ENCODE peak calls at places on chromosomes 3 and 15, in six cellular contexts. One of them, this sample, is unnamed.

GRCh38 chr3:86047329-86047625 is 943.7 kb downstream of the VGLL3 start:
- DNase-seq in H9: no peak
- DNase-seq in heart right ventricle: no peak
- DNase-seq in type B pancreatic cell: no peak
- DNase-seq in fibroblast of mammary gland: no peak
- DNase-seq in astrocyte of the spinal cord: no peak
- DNase-seq in this sample: no peak

GRCh38 chr15:52668133-52668532 is 11.1 kb downstream of the ATOSA start:
- DNase-seq in H9: no peak
- DNase-seq in heart right ventricle: no peak
- DNase-seq in type B pancreatic cell: no peak
- DNase-seq in fibroblast of mammary gland: no peak
- DNase-seq in astrocyte of the spinal cord: peak; percentile 37
- DNase-seq in this sample: no peak

GRCh38 chr15:83061680-83062079 is 5.4 kb downstream of the BTBD1 start:
- DNase-seq in H9: no peak
- DNase-seq in heart right ventricle: no peak
- DNase-seq in type B pancreatic cell: no peak
- DNase-seq in fibroblast of mammary gland: no peak
- DNase-seq in astrocyte of the spinal cord: peak; percentile 39
- DNase-seq in this sample: no peak

GRCh38 chr3:102018544-102018943 is 169.2 kb downstream of the NFKBIZ start:
- DNase-seq in H9: no peak
- DNase-seq in heart right ventricle: no peak
- DNase-seq in type B pancreatic cell: no peak
- DNase-seq in fibroblast of mammary gland: no peak
- DNase-seq in astrocyte of the spinal cord: no peak
- DNase-seq in this sample: no peak

GRCh38 chr3:146581080-146581601 is 24.0 kb downstream of the PLSCR5 start:
- DNase-seq in H9: no peak
- DNase-seq in heart right ventricle: no peak
- DNase-seq in type B pancreatic cell: no peak
- DNase-seq in fibroblast of mammary gland: no peak
- DNase-seq in astrocyte of the spinal cord: no peak
- DNase-seq in this sample: no peak

GRCh38 chr3:95389725-95390313 is 1327.0 kb downstream of the NSUN3 start:
- DNase-seq in H9: no peak
- DNase-seq in heart right ventricle: no peak
- DNase-seq in type B pancreatic cell: no peak
- DNase-seq in fibroblast of mammary gland: no peak
- DNase-seq in astrocyte of the spinal cord: no peak
- DNase-seq in this sample: no peak

GRCh38 chr3:187994221-187995085 is 159.5 kb upstream of the LPP start:
- DNase-seq in H9: no peak
- DNase-seq in heart right ventricle: no peak
- DNase-seq in type B pancreatic cell: no peak
- DNase-seq in fibroblast of mammary gland: peak; percentile 70
- DNase-seq in astrocyte of the spinal cord: peak; percentile 67
- DNase-seq in this sample: no peak

GRCh38 chr3:195914648-195915473 is 6.5 kb upstream of the TNK2 start:
- DNase-seq in H9: peak; percentile 99
- DNase-seq in heart right ventricle: peak; percentile 89
- DNase-seq in type B pancreatic cell: peak; percentile 92
- DNase-seq in fibroblast of mammary gland: peak; percentile 99
- DNase-seq in astrocyte of the spinal cord: peak; percentile 97
- DNase-seq in this sample: peak; percentile 95

GRCh38 chr3:56055616-56056350 is 412.5 kb downstream of the ERC2 start:
- DNase-seq in H9: no peak
- DNase-seq in heart right ventricle: no peak
- DNase-seq in type B pancreatic cell: no peak
- DNase-seq in fibroblast of mammary gland: no peak
- DNase-seq in astrocyte of the spinal cord: peak; percentile 13
- DNase-seq in this sample: no peak

GRCh38 chr15:83113881-83114280 is 6.4 kb downstream of the TM6SF1 start:
- DNase-seq in H9: no peak
- DNase-seq in heart right ventricle: no peak
- DNase-seq in type B pancreatic cell: no peak
- DNase-seq in fibroblast of mammary gland: no peak
- DNase-seq in astrocyte of the spinal cord: no peak
- DNase-seq in this sample: no peak

GRCh38 chr3:171703144-171703543 is 107.1 kb downstream of the PLD1 start:
- DNase-seq in H9: no peak
- DNase-seq in heart right ventricle: no peak
- DNase-seq in type B pancreatic cell: no peak
- DNase-seq in fibroblast of mammary gland: no peak
- DNase-seq in astrocyte of the spinal cord: no peak
- DNase-seq in this sample: no peak

GRCh38 chr15:23497710-23498111 is 50.7 kb upstream of the GOLGA6L2 start:
- DNase-seq in H9: no peak
- DNase-seq in heart right ventricle: no peak
- DNase-seq in type B pancreatic cell: no peak
- DNase-seq in fibroblast of mammary gland: no peak
- DNase-seq in astrocyte of the spinal cord: no peak
- DNase-seq in this sample: no peak

GRCh38 chr3:139491027-139491700 is 14.8 kb upstream of the RBP2 start:
- DNase-seq in H9: peak; percentile 47
- DNase-seq in heart right ventricle: no peak
- DNase-seq in type B pancreatic cell: no peak
- DNase-seq in fibroblast of mammary gland: no peak
- DNase-seq in astrocyte of the spinal cord: no peak
- DNase-seq in this sample: no peak

GRCh38 chr3:176513604-176514003 is 683.7 kb downstream of the TBL1XR1 start:
- DNase-seq in H9: no peak
- DNase-seq in heart right ventricle: no peak
- DNase-seq in type B pancreatic cell: no peak
- DNase-seq in fibroblast of mammary gland: peak; percentile 6
- DNase-seq in astrocyte of the spinal cord: peak; percentile 6
- DNase-seq in this sample: no peak

GRCh38 chr3:11613319-11613718 is 30.4 kb downstream of the VGLL4 start:
- DNase-seq in H9: no peak
- DNase-seq in heart right ventricle: no peak
- DNase-seq in type B pancreatic cell: no peak
- DNase-seq in fibroblast of mammary gland: no peak
- DNase-seq in astrocyte of the spinal cord: no peak
- DNase-seq in this sample: no peak

GRCh38 chr15:56857828-56858227 is 60.6 kb upstream of the TCF12 start:
- DNase-seq in H9: no peak
- DNase-seq in heart right ventricle: no peak
- DNase-seq in type B pancreatic cell: no peak
- DNase-seq in fibroblast of mammary gland: no peak
- DNase-seq in astrocyte of the spinal cord: no peak
- DNase-seq in this sample: no peak

GRCh38 chr3:173732237-173732636 is 334.7 kb downstream of the NLGN1 start:
- DNase-seq in H9: no peak
- DNase-seq in heart right ventricle: no peak
- DNase-seq in type B pancreatic cell: no peak
- DNase-seq in fibroblast of mammary gland: no peak
- DNase-seq in astrocyte of the spinal cord: peak; percentile 55
- DNase-seq in this sample: no peak

GRCh38 chr3:171772427-171773056 is 37.7 kb downstream of the PLD1 start:
- DNase-seq in H9: peak; percentile 52
- DNase-seq in heart right ventricle: peak; percentile 22
- DNase-seq in type B pancreatic cell: no peak
- DNase-seq in fibroblast of mammary gland: peak; percentile 80
- DNase-seq in astrocyte of the spinal cord: peak; percentile 74
- DNase-seq in this sample: no peak

GRCh38 chr3:13281657-13282527 is 138.2 kb downstream of the NUP210 start:
- DNase-seq in H9: peak; percentile 70
- DNase-seq in heart right ventricle: peak; percentile 56
- DNase-seq in type B pancreatic cell: no peak
- DNase-seq in fibroblast of mammary gland: no peak
- DNase-seq in astrocyte of the spinal cord: no peak
- DNase-seq in this sample: no peak

GRCh38 chr15:37246856-37247255 is 146.5 kb upstream of the MEIS2 start:
- DNase-seq in H9: no peak
- DNase-seq in heart right ventricle: no peak
- DNase-seq in type B pancreatic cell: no peak
- DNase-seq in fibroblast of mammary gland: no peak
- DNase-seq in astrocyte of the spinal cord: no peak
- DNase-seq in this sample: no peak

GRCh38 chr3:159902531-159903314 is 85.9 kb upstream of the IL12A start:
- DNase-seq in H9: no peak
- DNase-seq in heart right ventricle: no peak
- DNase-seq in type B pancreatic cell: no peak
- DNase-seq in fibroblast of mammary gland: no peak
- DNase-seq in astrocyte of the spinal cord: no peak
- DNase-seq in this sample: no peak

GRCh38 chr3:141388823-141389617 is 20.7 kb downstream of the ZBTB38 start:
- DNase-seq in H9: no peak
- DNase-seq in heart right ventricle: no peak
- DNase-seq in type B pancreatic cell: no peak
- DNase-seq in fibroblast of mammary gland: peak; percentile 86
- DNase-seq in astrocyte of the spinal cord: peak; percentile 61
- DNase-seq in this sample: no peak

GRCh38 chr15:25784876-25785642 is 78.1 kb downstream of the ATP10A start:
- DNase-seq in H9: no peak
- DNase-seq in heart right ventricle: no peak
- DNase-seq in type B pancreatic cell: no peak
- DNase-seq in fibroblast of mammary gland: peak; percentile 84
- DNase-seq in astrocyte of the spinal cord: peak; percentile 62
- DNase-seq in this sample: no peak

GRCh38 chr15:80620931-80621330 is 74.2 kb upstream of the ABHD17C start:
- DNase-seq in H9: no peak
- DNase-seq in heart right ventricle: no peak
- DNase-seq in type B pancreatic cell: no peak
- DNase-seq in fibroblast of mammary gland: no peak
- DNase-seq in astrocyte of the spinal cord: no peak
- DNase-seq in this sample: peak; percentile 11

GRCh38 chr15:80618666-80619481 is 76.2 kb upstream of the ABHD17C start:
- DNase-seq in H9: no peak
- DNase-seq in heart right ventricle: no peak
- DNase-seq in type B pancreatic cell: no peak
- DNase-seq in fibroblast of mammary gland: no peak
- DNase-seq in astrocyte of the spinal cord: no peak
- DNase-seq in this sample: no peak

GRCh38 chr15:80620141-80620540 is 75.0 kb upstream of the ABHD17C start:
- DNase-seq in H9: no peak
- DNase-seq in heart right ventricle: no peak
- DNase-seq in type B pancreatic cell: no peak
- DNase-seq in fibroblast of mammary gland: no peak
- DNase-seq in astrocyte of the spinal cord: no peak
- DNase-seq in this sample: peak; percentile 54

GRCh38 chr15:80615783-80616391 is 79.2 kb upstream of the ABHD17C start:
- DNase-seq in H9: no peak
- DNase-seq in heart right ventricle: peak; percentile 58
- DNase-seq in type B pancreatic cell: no peak
- DNase-seq in fibroblast of mammary gland: peak; percentile 82
- DNase-seq in astrocyte of the spinal cord: peak; percentile 18
- DNase-seq in this sample: peak; percentile 76

GRCh38 chr15:80619677-80620076 is 75.4 kb upstream of the ABHD17C start:
- DNase-seq in H9: no peak
- DNase-seq in heart right ventricle: no peak
- DNase-seq in type B pancreatic cell: no peak
- DNase-seq in fibroblast of mammary gland: peak; percentile 33
- DNase-seq in astrocyte of the spinal cord: no peak
- DNase-seq in this sample: peak; percentile 19
- TF ChIP-seq CTCF in H9: peak; percentile 18
- TF ChIP-seq CTCF in heart right ventricle: peak; percentile 35
- TF ChIP-seq CTCF in type B pancreatic cell: peak; percentile 39
- TF ChIP-seq CTCF in fibroblast of mammary gland: peak; percentile 18
- TF ChIP-seq CTCF in astrocyte of the spinal cord: peak; percentile 38
- TF ChIP-seq CTCF in this sample: peak; percentile 47

GRCh38 chr15:31400222-31400927 is 73.7 kb downstream of the KLF13 start:
- DNase-seq in H9: no peak
- DNase-seq in heart right ventricle: no peak
- DNase-seq in type B pancreatic cell: no peak
- DNase-seq in fibroblast of mammary gland: peak; percentile 32
- DNase-seq in astrocyte of the spinal cord: no peak
- DNase-seq in this sample: no peak

GRCh38 chr15:31398677-31399260 is 72.1 kb downstream of the KLF13 start:
- DNase-seq in H9: peak; percentile 28
- DNase-seq in heart right ventricle: no peak
- DNase-seq in type B pancreatic cell: no peak
- DNase-seq in fibroblast of mammary gland: no peak
- DNase-seq in astrocyte of the spinal cord: no peak
- DNase-seq in this sample: no peak

GRCh38 chr15:31397851-31398661 is 71.4 kb downstream of the KLF13 start:
- DNase-seq in H9: peak; percentile 48
- DNase-seq in heart right ventricle: peak; percentile 21
- DNase-seq in type B pancreatic cell: no peak
- DNase-seq in fibroblast of mammary gland: no peak
- DNase-seq in astrocyte of the spinal cord: no peak
- DNase-seq in this sample: no peak

GRCh38 chr15:31401282-31401681 is 74.6 kb downstream of the KLF13 start:
- DNase-seq in H9: no peak
- DNase-seq in heart right ventricle: peak; percentile 16
- DNase-seq in type B pancreatic cell: no peak
- DNase-seq in fibroblast of mammary gland: no peak
- DNase-seq in astrocyte of the spinal cord: no peak
- DNase-seq in this sample: no peak

GRCh38 chr15:31399544-31400171 is 73.0 kb downstream of the KLF13 start:
- DNase-seq in H9: no peak
- DNase-seq in heart right ventricle: peak; percentile 17
- DNase-seq in type B pancreatic cell: no peak
- DNase-seq in fibroblast of mammary gland: peak; percentile 86
- DNase-seq in astrocyte of the spinal cord: peak; percentile 55
- DNase-seq in this sample: no peak
- TF ChIP-seq CTCF in H9: no peak
- TF ChIP-seq CTCF in heart right ventricle: no peak
- TF ChIP-seq CTCF in type B pancreatic cell: no peak
- TF ChIP-seq CTCF in fibroblast of mammary gland: no peak
- TF ChIP-seq CTCF in astrocyte of the spinal cord: no peak
- TF ChIP-seq CTCF in this sample: no peak

GRCh38 chr3:58824285-58824684 is 157.7 kb upstream of the FAM3D start:
- DNase-seq in H9: peak; percentile 59
- DNase-seq in heart right ventricle: peak; percentile 28
- DNase-seq in type B pancreatic cell: no peak
- DNase-seq in fibroblast of mammary gland: peak; percentile 71
- DNase-seq in astrocyte of the spinal cord: peak; percentile 68
- DNase-seq in this sample: no peak
- TF ChIP-seq CTCF in H9: peak; percentile 90
- TF ChIP-seq CTCF in heart right ventricle: peak; percentile 45
- TF ChIP-seq CTCF in type B pancreatic cell: peak; percentile 80
- TF ChIP-seq CTCF in fibroblast of mammary gland: peak; percentile 78
- TF ChIP-seq CTCF in astrocyte of the spinal cord: peak; percentile 80
- TF ChIP-seq CTCF in this sample: peak; percentile 79

DNA sequence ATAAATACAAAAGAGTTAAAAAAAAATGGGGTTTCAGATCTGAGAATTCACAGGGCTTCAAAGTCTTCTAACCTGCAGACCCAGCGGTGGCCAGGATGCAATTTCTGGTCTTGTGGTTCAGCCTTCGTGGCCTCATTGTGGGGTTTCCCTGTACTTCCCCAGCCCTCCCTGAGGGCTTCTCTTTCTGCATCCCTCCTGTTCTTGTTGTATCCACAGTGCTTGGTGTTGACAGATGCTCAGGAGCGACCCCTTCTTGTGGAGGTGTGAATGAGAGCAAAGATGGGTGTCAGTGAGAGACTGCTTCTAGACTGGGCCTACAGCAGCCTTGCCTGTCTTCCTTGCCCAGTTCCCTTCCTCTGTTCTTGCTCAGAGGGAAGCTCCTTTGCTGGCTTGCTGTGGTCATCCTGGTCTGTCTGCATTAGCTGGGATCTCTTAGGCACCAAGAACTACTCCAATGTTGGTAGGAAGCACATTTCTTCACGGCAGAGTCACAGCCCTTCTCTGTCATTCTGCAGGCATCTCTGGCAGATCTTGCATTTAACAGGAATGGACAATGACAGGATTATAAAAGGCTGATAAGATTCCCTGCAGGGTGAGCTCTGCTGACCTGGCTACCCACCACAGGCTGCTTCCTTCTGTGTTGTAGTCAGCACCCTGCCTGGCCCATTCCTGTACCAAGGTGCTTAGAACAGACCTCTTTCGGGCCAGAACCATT is 317.8 kb upstream of the C2CD4B start:
- DNase-seq in H9: peak; percentile 85
- DNase-seq in heart right ventricle: no peak
- DNase-seq in type B pancreatic cell: no peak
- DNase-seq in fibroblast of mammary gland: no peak
- DNase-seq in astrocyte of the spinal cord: no peak
- DNase-seq in this sample: no peak
- TF ChIP-seq CTCF in H9: peak; percentile 71
- TF ChIP-seq CTCF in heart right ventricle: no peak
- TF ChIP-seq CTCF in type B pancreatic cell: peak; percentile 31
- TF ChIP-seq CTCF in fibroblast of mammary gland: peak; percentile 5
- TF ChIP-seq CTCF in astrocyte of the spinal cord: peak; percentile 36
- TF ChIP-seq CTCF in this sample: peak; percentile 18